ENCODE peak calls at places on chromosomes 5 and 9, in four cellular contexts. S is upper lobe of left lung, X is PC-9, D is OCI-LY7. H is an unnamed sample.

GRCh38 chr5:106189121-106189809 is 1481.5 kb downstream of the EFNA5 start:
- DNase-seq in S (no peak), X (no peak), D (no peak), H (no peak)

GRCh38 chr5:1140818-1141189 is 28.9 kb upstream of the SLC12A7 start:
- DNase-seq in S (no peak), X (no peak), D (no peak), H (no peak)

GRCh38 chr9:104866186-104866585 is 61.8 kb downstream of the ABCA1 start:
- DNase-seq in S (no peak), X (no peak), D (no peak), H (no peak)

GRCh38 chr9:115144706-115145105 is 26.7 kb upstream of the TNC start:
- DNase-seq in S (no peak), X (no peak), D (no peak), H (no peak)

GRCh38 chr9:33623658-33624586 is 99.9 kb downstream of the ANKRD18B start:
- DNase-seq in S (peak; percentile 82), X (peak; percentile 52), D (peak; percentile 76), H (no peak)

GRCh38 chr9:75889977-75890540 is 414 bp upstream of the PCSK5 start:
- DNase-seq in S (no peak), X (peak; percentile 68), D (no peak), H (no peak)

GRCh38 chr9:113589890-113590289 is 126.4 kb downstream of the RGS3 start:
- DNase-seq in S (no peak), X (no peak), D (peak; percentile 52), H (no peak)

GRCh38 chr5:154136141-154136540 is 54.4 kb upstream of the GALNT10 start:
- DNase-seq in S (no peak), X (peak; percentile 46), D (no peak), H (no peak)

GRCh38 chr5:133086366-133086875 is 34.6 kb downstream of the HSPA4 start:
- DNase-seq in S (no peak), X (no peak), D (no peak), H (no peak)

GRCh38 chr5:3325811-3326568 is 269.6 kb upstream of the IRX1 start:
- DNase-seq in S (no peak), X (no peak), D (no peak), H (no peak)

GRCh38 chr5:3185488-3185887 is 410.1 kb upstream of the IRX1 start:
- DNase-seq in S (no peak), X (no peak), D (no peak), H (no peak)

GRCh38 chr5:56460681-56461191 is 227.6 kb upstream of the ANKRD55 start:
- DNase-seq in S (no peak), X (no peak), D (no peak), H (no peak)

GRCh38 chr9:113503613-113504230 is 40.2 kb downstream of the RGS3 start:
- DNase-seq in S (no peak), X (no peak), D (no peak), H (no peak)

GRCh38 chr5:76643371-76643770 is 20.2 kb upstream of the F2RL2 start:
- DNase-seq in S (no peak), X (no peak), D (no peak), H (no peak)

GRCh38 chr5:33766023-33766422 is 125.8 kb downstream of the ADAMTS12 start:
- DNase-seq in S (no peak), X (no peak), D (no peak), H (no peak)

GRCh38 chr9:113616116-113616515 is 152.6 kb downstream of the RGS3 start:
- DNase-seq in S (no peak), X (no peak), D (no peak), H (no peak)

GRCh38 chr9:14780251-14780650 is 57.7 kb upstream of the CER1 start:
- DNase-seq in S (no peak), X (no peak), D (no peak), H (no peak)

GRCh38 chr5:82257247-82257646 is 20.9 kb downstream of the RPS23 start:
- DNase-seq in S (no peak), X (no peak), D (no peak), H (no peak)

GRCh38 chr5:10030219-10030831 is 219.4 kb downstream of the ATPSCKMT start:
- DNase-seq in S (no peak), X (no peak), D (peak; percentile 7), H (no peak)

GRCh38 chr9:90832251-90832650 is 30.6 kb downstream of the SYK start:
- DNase-seq in S (no peak), X (no peak), D (no peak), H (no peak)

GRCh38 chr5:81657386-81657785 is 93.5 kb downstream of the SSBP2 start:
- DNase-seq in S (no peak), X (no peak), D (no peak), H (no peak)

GRCh38 chr5:167947312-167947711 is 344.1 kb upstream of the WWC1 start:
- DNase-seq in S (no peak), X (no peak), D (no peak), H (no peak)

GRCh38 chr9:115591584-115591984 is 473.6 kb upstream of the TNC start:
- DNase-seq in S (no peak), X (peak; percentile 91), D (peak; percentile 45), H (no peak)

GRCh38 chr5:1933364-1934055 is 50.8 kb upstream of the IRX4 start:
- DNase-seq in S (no peak), X (no peak), D (no peak), H (no peak)

GRCh38 chr5:30183736-30184135 is 1009.8 kb upstream of the CDH6 start:
- DNase-seq in S (no peak), X (no peak), D (no peak), H (no peak)

GRCh38 chr5:167819406-167819805 is 472.0 kb upstream of the WWC1 start:
- DNase-seq in S (no peak), X (no peak), D (no peak), H (no peak)

GRCh38 chr9:92770005-92770995 is 5.7 kb upstream of the BICD2 start:
- DNase-seq in S (no peak), X (no peak), D (peak; percentile 56), H (no peak)

GRCh38 chr9:126642839-126643238 is 29.1 kb downstream of the LMX1B start:
- DNase-seq in S (no peak), X (no peak), D (no peak), H (no peak)

GRCh38 chr9:130188860-130189481 is 16.8 kb downstream of the NCS1 start:
- DNase-seq in S (no peak), X (no peak), D (no peak), H (no peak)

GRCh38 chr5:132667309-132667708 is 6.5 kb upstream of the IL4 start:
- DNase-seq in S (no peak), X (no peak), D (no peak), H (no peak)

GRCh38 chr5:174245506-174245905 is 200.0 kb downstream of the NSG2 start:
- DNase-seq in S (no peak), X (no peak), D (no peak), H (no peak)

DNA sequence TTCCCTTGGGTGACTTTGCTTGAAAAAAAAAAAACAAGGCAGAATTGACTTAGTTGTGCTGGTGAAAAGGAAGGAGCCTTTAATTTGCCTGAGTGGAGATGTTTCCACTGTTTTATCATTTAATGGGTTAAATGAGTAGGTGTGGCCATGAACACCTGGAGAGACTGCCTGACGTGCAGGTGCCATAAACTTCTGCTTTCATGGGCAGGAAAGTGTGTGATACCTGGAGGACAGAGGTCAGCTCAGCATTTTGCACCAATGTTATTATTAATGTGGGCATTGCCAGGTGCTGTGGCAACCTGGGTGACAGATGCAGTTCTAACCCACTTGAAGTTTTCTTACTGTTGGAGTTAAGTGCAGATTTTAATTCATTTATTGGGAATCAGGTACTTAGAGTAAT is 145.4 kb downstream of the CD180 start:
- DNase-seq in S (no peak), X (no peak), D (no peak), H (no peak)
- H3K4me1 ChIP-seq in S (peaks cover 33% of the 10 kb centered on the region), X (peaks cover 4% of the 10 kb centered on the region), D (no peaks in the 10 kb centered on the region), H (peaks cover 51% of the 10 kb centered on the region)

DNA sequence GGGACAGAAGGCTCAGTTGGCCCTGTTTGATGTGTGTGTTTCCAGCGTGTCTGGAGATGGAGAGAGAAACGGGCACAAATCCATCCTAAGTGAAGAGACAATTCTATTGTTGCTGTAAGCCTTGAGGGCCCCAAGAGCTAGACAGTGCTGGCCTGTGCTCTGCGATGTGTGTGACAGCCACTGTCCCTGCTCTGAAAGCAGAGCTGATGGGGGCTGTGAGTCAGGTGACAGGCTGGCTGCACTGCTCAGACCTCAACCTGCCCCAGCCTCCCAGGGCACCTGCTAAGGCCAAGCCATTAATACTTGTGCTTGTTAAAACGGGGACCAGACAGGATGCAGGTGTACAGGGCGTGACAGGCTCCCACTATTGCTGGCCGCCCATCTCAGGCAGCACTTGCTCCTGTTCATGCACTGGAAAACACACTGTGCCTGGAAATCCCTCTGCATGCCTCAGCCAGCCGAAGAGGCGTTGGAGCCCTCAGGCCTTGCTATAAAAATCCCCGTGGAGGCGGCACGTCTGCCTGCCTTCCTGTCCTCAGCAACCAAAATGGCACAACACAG is 44.6 kb upstream of the SEMA4D start:
- DNase-seq in S (no peak), X (no peak), D (peak; percentile 87), H (no peak)
- H3K4me1 ChIP-seq in S (no peaks in the 10 kb centered on the region), X (no peaks in the 10 kb centered on the region), D (peaks cover 41% of the 10 kb centered on the region), H (peaks cover 3% of the 10 kb centered on the region)

DNA sequence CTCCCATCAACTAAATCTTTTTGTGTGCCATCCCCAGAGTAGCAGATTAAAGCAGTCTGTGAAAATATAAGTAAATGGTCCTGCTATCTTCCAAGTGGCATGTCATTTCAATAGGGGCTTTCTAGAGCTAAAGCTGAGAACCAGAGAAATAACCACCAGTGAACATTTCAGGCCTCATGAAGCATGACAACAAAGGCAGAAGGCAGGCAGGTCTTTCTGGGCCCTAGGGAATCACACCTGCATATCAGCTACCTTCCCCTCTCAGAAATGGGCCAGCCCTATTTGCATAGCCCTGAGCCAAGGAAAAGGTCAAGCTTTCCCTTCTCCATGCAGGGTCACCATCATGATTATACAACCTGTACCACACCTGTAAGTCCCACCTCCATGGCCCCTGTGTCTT is 205.3 kb downstream of the DEPDC1B start:
- DNase-seq in S (no peak), X (no peak), D (peak; percentile 23), H (no peak)
- H3K4me1 ChIP-seq in S (no peaks in the 10 kb centered on the region), X (peaks cover 2% of the 10 kb centered on the region), D (peaks cover 10% of the 10 kb centered on the region), H (peaks cover 72% of the 10 kb centered on the region)

DNA sequence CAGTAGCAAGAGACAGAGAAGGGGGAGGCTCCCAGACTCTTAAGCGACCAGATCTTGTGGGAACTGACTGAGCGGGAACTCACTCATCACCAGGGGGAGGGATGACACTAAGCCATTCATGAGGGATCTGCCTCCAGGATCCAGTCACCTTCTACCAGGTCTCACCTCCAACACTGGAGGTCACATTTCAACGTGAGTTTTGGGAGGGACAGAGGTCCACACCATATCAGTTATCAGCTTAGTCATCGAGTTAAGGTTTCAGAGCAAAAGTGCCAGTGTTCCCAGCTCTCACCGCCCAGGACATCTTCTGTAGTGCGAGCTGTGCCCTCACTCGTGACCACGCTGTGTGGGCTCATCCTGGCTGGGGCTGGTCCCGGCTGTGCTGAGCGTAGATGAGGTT is 98.7 kb upstream of the CACNA1B start:
- DNase-seq in S (no peak), X (no peak), D (no peak), H (no peak)
- H3K4me1 ChIP-seq in S (no peaks in the 10 kb centered on the region), X (no peaks in the 10 kb centered on the region), D (no peaks in the 10 kb centered on the region), H (no peaks in the 10 kb centered on the region)

GRCh38 chr9:131743501-131743900 is 3.6 kb upstream of the RAPGEF1 start:
- DNase-seq in S (no peak), X (no peak), D (no peak), H (no peak)
- H3K4me1 ChIP-seq in S (peaks cover under 1% of the 10 kb centered on the region), X (peaks cover 26% of the 10 kb centered on the region), D (peaks cover 75% of the 10 kb centered on the region), H (peaks cover 12% of the 10 kb centered on the region)

GRCh38 chr9:4034404-4034803 is 265.5 kb downstream of the GLIS3 start:
- DNase-seq in S (no peak), X (no peak), D (no peak), H (no peak)
- H3K4me1 ChIP-seq in S (peaks cover 4% of the 10 kb centered on the region), X (peaks cover 21% of the 10 kb centered on the region), D (no peaks in the 10 kb centered on the region), H (no peaks in the 10 kb centered on the region)

GRCh38 chr9:72428329-72428728 is 63.3 kb upstream of the ZFAND5 start:
- DNase-seq in S (no peak), X (no peak), D (no peak), H (no peak)

GRCh38 chr9:72427801-72428200 is 62.8 kb upstream of the ZFAND5 start:
- DNase-seq in S (no peak), X (no peak), D (no peak), H (no peak)

GRCh38 chr9:72431036-72431435 is 66.0 kb upstream of the ZFAND5 start:
- DNase-seq in S (no peak), X (no peak), D (no peak), H (no peak)
- H3K4me1 ChIP-seq in S (no peaks in the 10 kb centered on the region), X (peaks cover 15% of the 10 kb centered on the region), D (no peaks in the 10 kb centered on the region), H (peaks cover 7% of the 10 kb centered on the region)

H was measured in esophagus squamous epithelium.